ENCODE peak calls at places on chromosomes 5 and 9, in five cellular contexts. W is transverse colon, A is cardiac fibroblast, V is tibial artery, P is activated B cell treated with CpG ODN at 0.5 μM for 24 hours. J is an unnamed sample.

GRCh38 chr5:78610633-78611032 is 37.9 kb downstream of the LHFPL2 start:
- DNase-seq in W (no peak), V (no peak), P (no peak), A (peak; percentile 62), J (no peak)

GRCh38 chr9:82764270-82764669 is 298.7 kb downstream of the RASEF start:
- DNase-seq in A (no peak), P (no peak), W (no peak), V (no peak), J (no peak)

GRCh38 chr5:171483453-171484177 is 64.2 kb downstream of the FGF18 start:
- DNase-seq in V (peak; percentile 88), W (peak; percentile 39), P (no peak), A (peak; percentile 84), J (no peak)

GRCh38 chr9:28212979-28213378 is 639.7 kb upstream of the C9orf72 start:
- DNase-seq in W (no peak), A (peak; percentile 50), V (no peak), P (no peak), J (no peak)

GRCh38 chr5:5658226-5658625 is 235.7 kb downstream of the ICE1 start:
- DNase-seq in V (peak; percentile 82), P (no peak), W (peak; percentile 16), A (peak; percentile 24), J (no peak)

GRCh38 chr5:40557486-40557885 is 122.2 kb upstream of the PTGER4 start:
- DNase-seq in A (no peak), W (no peak), P (no peak), V (no peak), J (no peak)

GRCh38 chr9:87668722-87669121 is 57.2 kb upstream of the CTSL start:
- DNase-seq in P (no peak), W (no peak), A (no peak), V (no peak), J (no peak)

GRCh38 chr9:113964740-113965095 is 88.6 kb downstream of the ZNF618 start:
- DNase-seq in V (no peak), W (no peak), A (no peak), P (no peak), J (no peak)

GRCh38 chr9:137827908-137828526 is 49.6 kb upstream of the CACNA1B start:
- DNase-seq in A (no peak), V (no peak), W (no peak), P (no peak), J (no peak)

GRCh38 chr9:33455952-33456351 is 8.6 kb upstream of the AQP3 start:
- DNase-seq in A (no peak), V (no peak), W (no peak), P (no peak), J (no peak)

GRCh38 chr9:136777359-136777758 is 13.0 kb upstream of the LCN15 start:
- DNase-seq in V (no peak), A (no peak), W (peak; percentile 74), P (no peak), J (no peak)

GRCh38 chr5:179300834-179301233 is 44.4 kb downstream of the ADAMTS2 start:
- DNase-seq in V (no peak), A (no peak), W (no peak), P (no peak), J (peak; percentile 17)

GRCh38 chr9:71620806-71621205 is 147.5 kb downstream of the CEMIP2 start:
- DNase-seq in A (no peak), V (no peak), P (no peak), W (no peak), J (no peak)

GRCh38 chr9:98085955-98086354 is 29.4 kb downstream of the NANS start:
- DNase-seq in P (no peak), A (peak; percentile 41), W (no peak), V (no peak), J (no peak)

GRCh38 chr9:13587581-13587980 is 308.1 kb upstream of the MPDZ start:
- DNase-seq in P (no peak), A (no peak), W (no peak), V (peak; percentile 20), J (no peak)

GRCh38 chr5:9454012-9454481 is 91.8 kb downstream of the SEMA5A start:
- DNase-seq in W (peak; percentile 38), P (no peak), A (peak; percentile 9), V (no peak), J (no peak)

GRCh38 chr5:143008809-143009521 is 238.8 kb downstream of the ARHGAP26 start:
- DNase-seq in A (peak; percentile 99), W (peak; percentile 46), P (no peak), V (peak; percentile 25), J (peak; percentile 94)
- TF ChIP-seq CTCF in A (peak; percentile 21), W (no peak), P (no peak), V (no peak), J (no peak)

GRCh38 chr9:30036558-30036957 is 2347.9 kb upstream of the ACO1 start:
- DNase-seq in P (no peak), V (no peak), W (no peak), A (no peak), J (no peak)

GRCh38 chr9:30039712-30040111 is 2344.7 kb upstream of the ACO1 start:
- DNase-seq in V (no peak), P (no peak), W (no peak), A (no peak), J (no peak)
- TF ChIP-seq CTCF in V (no peak), P (no peak), W (peak; percentile 4), A (no peak), J (no peak)

DNA sequence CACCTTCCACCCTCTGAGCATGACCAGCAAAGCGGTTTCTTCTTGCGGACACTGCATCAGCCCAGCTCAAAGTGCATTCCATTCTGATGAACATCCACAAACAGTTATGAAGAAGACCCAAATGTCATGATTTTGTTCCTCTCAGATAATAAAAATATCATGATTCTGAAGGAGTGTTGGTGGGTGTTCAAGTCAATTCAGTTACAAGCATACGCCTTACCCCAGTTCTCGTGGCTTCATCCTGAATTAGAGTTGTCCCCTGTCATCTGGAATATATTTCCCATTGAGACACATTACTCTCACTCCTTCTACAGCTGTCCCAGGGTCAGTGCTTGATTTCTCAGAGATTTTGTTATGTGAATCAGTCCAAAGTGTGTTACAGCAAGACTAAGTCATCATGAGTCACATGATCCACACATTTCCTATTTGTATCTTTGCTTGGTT is 325.4 kb downstream of the RFX3 start:
- DNase-seq in P (no peak), W (no peak), A (peak; percentile 72), V (no peak), J (no peak)
- TF ChIP-seq CTCF in P (no peak), W (no peak), A (no peak), V (no peak), J (no peak)

DNA sequence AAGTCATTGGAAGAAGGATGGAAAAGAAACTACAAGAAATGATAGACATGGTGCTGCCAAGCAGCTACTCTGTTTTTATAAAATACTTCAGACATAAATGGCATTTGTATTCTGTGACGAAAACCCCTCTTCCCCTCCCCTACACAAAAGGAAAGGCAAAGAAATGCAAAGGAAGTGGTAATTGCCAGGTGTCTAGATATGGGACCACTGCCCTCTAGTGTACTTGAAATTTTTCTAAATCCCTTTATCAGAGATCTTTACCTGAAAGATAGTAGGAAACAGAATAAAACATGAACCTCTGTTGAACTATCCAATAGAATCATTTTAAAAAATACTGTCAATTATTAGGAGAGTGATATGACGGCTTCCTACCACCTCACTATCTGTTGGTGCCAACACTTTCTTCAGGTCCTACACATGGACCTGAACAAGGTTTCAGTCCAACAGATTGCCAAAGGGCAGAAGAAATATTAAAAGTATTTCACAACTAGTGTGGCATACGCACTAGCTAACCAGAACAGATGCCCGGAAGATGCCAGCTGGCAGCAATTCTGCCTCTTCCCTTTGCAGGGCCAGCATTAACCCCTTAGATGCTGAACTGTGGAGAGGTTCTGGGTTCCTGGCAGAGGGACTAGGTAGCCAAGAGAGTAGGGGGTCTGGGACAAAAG is 104.1 kb downstream of the TSSK1B start:
- DNase-seq in P (no peak), W (no peak), A (peak; percentile 62), V (peak; percentile 26), J (no peak)
- TF ChIP-seq CTCF in P (no peak), W (peak; percentile 22), A (peak; percentile 39), V (no peak), J (no peak)

GRCh38 chr9:86572904-86573303 is 218.7 kb upstream of the TUT7 start:
- DNase-seq in V (no peak), A (no peak), P (no peak), W (no peak), J (no peak)

GRCh38 chr9:86577420-86578333 is 223.5 kb upstream of the TUT7 start:
- DNase-seq in A (no peak), P (no peak), V (no peak), W (no peak), J (no peak)

GRCh38 chr9:86575825-86576488 is 221.7 kb upstream of the TUT7 start:
- DNase-seq in A (no peak), V (no peak), P (no peak), W (no peak), J (no peak)

GRCh38 chr9:86575137-86575536 is 220.9 kb upstream of the TUT7 start:
- DNase-seq in V (no peak), W (no peak), P (no peak), A (no peak), J (no peak)

DNA sequence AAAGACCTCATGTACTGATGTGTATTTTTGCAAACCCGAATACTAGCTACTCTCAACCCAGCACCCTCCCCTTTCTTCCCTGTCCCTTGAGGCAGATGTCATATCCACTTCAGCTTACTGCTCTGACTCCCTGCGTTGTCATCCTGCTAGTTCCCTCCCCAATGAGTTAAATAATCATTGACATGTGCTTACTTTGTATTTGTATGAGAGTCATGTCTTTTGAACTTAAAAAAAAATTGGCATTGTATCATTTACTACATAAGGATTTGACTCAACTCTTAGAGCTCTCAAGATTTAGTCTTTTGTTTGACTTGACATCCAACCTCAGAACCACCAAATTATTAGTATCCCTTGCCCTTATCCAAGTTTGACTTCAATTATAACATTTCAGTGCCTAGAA is 219.7 kb upstream of the TUT7 start:
- DNase-seq in P (no peak), A (no peak), W (no peak), V (no peak), J (no peak)
- TF ChIP-seq CTCF in P (no peak), A (no peak), W (no peak), V (no peak), J (no peak)

DNA sequence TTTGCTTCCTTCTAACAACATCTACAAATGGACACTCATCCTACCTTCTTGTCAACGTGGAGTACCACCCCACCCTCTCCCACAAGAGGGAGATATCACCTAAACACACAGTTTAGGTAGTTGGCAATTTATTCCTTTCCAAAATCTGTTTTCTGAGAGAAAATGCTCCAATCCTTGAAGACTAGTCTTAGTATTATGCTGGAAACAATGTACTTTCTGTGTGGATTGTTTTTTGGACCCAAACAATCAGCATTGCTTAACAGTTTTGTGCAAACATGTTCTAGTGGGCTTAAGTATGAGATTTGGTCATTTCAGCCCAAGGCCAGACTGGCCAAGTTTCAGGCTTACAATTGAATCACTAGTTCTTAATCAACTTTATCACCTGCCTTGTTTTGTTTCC is 359.1 kb downstream of the ARHGEF28 start:
- DNase-seq in P (no peak), V (peak; percentile 25), W (no peak), A (peak; percentile 38), J (no peak)
- TF ChIP-seq CTCF in P (no peak), V (no peak), W (peak; percentile 21), A (peak; percentile 33), J (no peak)

GRCh38 chr5:139692148-139692547 is 44.0 kb downstream of the CXXC5 start:
- DNase-seq in A (no peak), P (no peak), V (no peak), W (no peak), J (no peak)

GRCh38 chr5:139688712-139689413 is 40.7 kb downstream of the CXXC5 start:
- DNase-seq in P (no peak), W (no peak), A (no peak), V (no peak), J (no peak)

GRCh38 chr5:139689631-139690384 is 41.7 kb downstream of the CXXC5 start:
- DNase-seq in V (no peak), A (peak; percentile 62), P (no peak), W (peak; percentile 37), J (no peak)

GRCh38 chr5:139691275-139691629 is 43.1 kb downstream of the CXXC5 start:
- DNase-seq in V (no peak), W (no peak), P (no peak), A (no peak), J (no peak)

GRCh38 chr5:139690385-139691274 is 42.5 kb downstream of the CXXC5 start:
- DNase-seq in P (no peak), W (no peak), V (no peak), A (peak; percentile 56), J (no peak)
- TF ChIP-seq CTCF in P (no peak), W (no peak), V (no peak), A (no peak), J (no peak)

J was measured in CD14-positive monocyte.